ENCODE peak calls at places on chromosomes 4 and X, in nine cellular contexts. P is BE2C, E is left ventricle myocardium inferior, U is endodermal cell, B is heart right ventricle, Z is tibial artery, A is RWPE2, F is mesenchymal stem cell, N is ovary. Y is an unnamed sample.

GRCh38 chr4:139208404-139208945 is 31.5 kb upstream of the ELF2 start:
- DNase-seq in F (peak; percentile 90), N (no peak), P (no peak), A (no peak), E (no peak), U (no peak), B (no peak), Z (peak; percentile 59), Y (peak; percentile 66)

GRCh38 chrX:10892605-10893225 is 218.4 kb upstream of the HCCS start:
- DNase-seq in B (no peak), E (no peak), F (no peak), P (no peak), U (no peak), Z (no peak), N (no peak), A (no peak), Y (no peak)

GRCh38 chr4:10571896-10572295 is 112.7 kb downstream of the CLNK start:
- DNase-seq in B (no peak), Z (no peak), N (no peak), U (no peak), A (no peak), F (no peak), P (no peak), E (no peak), Y (no peak)

GRCh38 chr4:145703850-145704528 is 24.0 kb downstream of the C4orf51 start:
- DNase-seq in E (no peak), N (no peak), A (no peak), B (no peak), P (no peak), U (no peak), F (no peak), Z (no peak), Y (no peak)

GRCh38 chrX:151825927-151826471 is 86.7 kb upstream of the MAGEA4 start:
- DNase-seq in F (peak; percentile 3), U (no peak), B (no peak), P (no peak), Z (peak; percentile 20), E (no peak), A (peak; percentile 62), N (no peak), Y (peak; percentile 22)

GRCh38 chrX:107542500-107542899 is 85.8 kb upstream of the PRPS1 start:
- DNase-seq in F (peak; percentile 30), A (no peak), E (no peak), P (peak; percentile 6), N (no peak), B (no peak), U (peak; percentile 85), Z (no peak), Y (no peak)

GRCh38 chr4:168831919-168832745 is 177.9 kb downstream of the CBR4 start:
- DNase-seq in U (peak; percentile 91), N (peak; percentile 90), P (peak; percentile 78), A (peak; percentile 88), F (peak; percentile 87), E (peak; percentile 85), B (peak; percentile 80), Z (peak; percentile 90), Y (peak; percentile 93)

GRCh38 chr4:3442959-3443749 is 1.4 kb downstream of the HGFAC start:
- DNase-seq in E (no peak), F (peak; percentile 32), A (no peak), B (peak; percentile 54), U (peak; percentile 90), Z (no peak), N (peak; percentile 54), P (peak; percentile 74), Y (peak; percentile 42)

GRCh38 chrX:32530802-32531403 is 680.4 kb downstream of the DMD start:
- DNase-seq in B (no peak), P (peak; percentile 4), Z (no peak), A (no peak), U (peak; percentile 51), N (peak; percentile 18), E (no peak), F (peak; percentile 35), Y (peak; percentile 19)

GRCh38 chr4:127622923-127623754 is 9.6 kb upstream of the INTU start:
- DNase-seq in P (peak; percentile 73), U (peak; percentile 94), B (peak; percentile 34), E (peak; percentile 25), A (peak; percentile 66), N (peak; percentile 29), F (no peak), Z (peak; percentile 30), Y (no peak)

GRCh38 chr4:94758141-94758699 is 465 bp downstream of the BMPR1B start:
- DNase-seq in P (peak; percentile 86), A (peak; percentile 59), U (peak; percentile 89), Z (peak; percentile 46), E (no peak), B (peak; percentile 27), F (peak; percentile 26), N (peak; percentile 70), Y (peak; percentile 37)

GRCh38 chrX:106619797-106620196 is 8.0 kb downstream of the RADX start:
- DNase-seq in A (no peak), N (no peak), E (no peak), U (no peak), P (no peak), Z (no peak), F (peak; percentile 2), B (no peak), Y (no peak)

GRCh38 chrX:138754861-138755260 is 43.3 kb upstream of the FGF13 start:
- DNase-seq in B (no peak), P (no peak), N (no peak), F (no peak), U (no peak), Z (no peak), E (no peak), A (no peak), Y (no peak)

GRCh38 chr4:57270350-57270749 is 160.2 kb upstream of the IGFBP7 start:
- DNase-seq in P (no peak), N (no peak), F (no peak), U (no peak), Z (no peak), A (no peak), B (peak; percentile 51), E (peak; percentile 72), Y (no peak)

GRCh38 chr4:116639070-116639577 is 446.3 kb downstream of the TRAM1L1 start:
- DNase-seq in E (no peak), B (no peak), A (no peak), Z (no peak), U (no peak), F (no peak), P (peak; percentile 27), N (no peak), Y (no peak)

GRCh38 chr4:189090174-189090814 is 850.4 kb upstream of the FRG1 start:
- DNase-seq in P (peak; percentile 24), B (no peak), Z (no peak), E (no peak), N (no peak), U (peak; percentile 66), A (no peak), F (peak; percentile 61), Y (no peak)

GRCh38 chrX:56281789-56282188 is 49.6 kb downstream of the KLF8 start:
- DNase-seq in P (no peak), A (no peak), E (no peak), N (no peak), B (no peak), F (peak; percentile 8), Z (no peak), U (no peak), Y (no peak)

GRCh38 chr4:71814433-71814832 is 30.6 kb upstream of the GC start:
- DNase-seq in N (no peak), E (no peak), F (no peak), A (no peak), P (no peak), Z (no peak), B (no peak), U (peak; percentile 81), Y (no peak)

GRCh38 chr4:182576609-182577289 is 333.5 kb downstream of the TENM3 start:
- DNase-seq in Z (no peak), E (no peak), U (peak; percentile 72), N (no peak), A (no peak), P (peak; percentile 29), F (no peak), B (no peak), Y (no peak)

GRCh38 chr4:22625301-22625700 is 67.4 kb upstream of the GBA3 start:
- DNase-seq in E (no peak), U (peak; percentile 72), F (peak; percentile 10), B (no peak), A (no peak), P (no peak), N (no peak), Z (no peak), Y (no peak)

GRCh38 chr4:54063737-54064316 is 578 bp downstream of the CHIC2 start:
- DNase-seq in B (no peak), A (no peak), U (peak; percentile 72), P (peak; percentile 39), F (peak; percentile 54), N (peak; percentile 43), Z (peak; percentile 41), E (peak; percentile 29), Y (peak; percentile 29)

GRCh38 chr4:122772311-122772710 is 39.8 kb downstream of the BBS12 start:
- DNase-seq in U (no peak), A (no peak), B (no peak), N (no peak), E (no peak), Z (no peak), P (no peak), F (no peak), Y (no peak)

GRCh38 chrX:18424482-18425198 is 768 bp upstream of the CDKL5 start:
- DNase-seq in N (peak; percentile 19), U (no peak), Z (no peak), B (no peak), E (no peak), F (peak; percentile 63), A (no peak), P (peak; percentile 63), Y (no peak)
- H3K4me3 ChIP-seq in N (peak overlapping the region; percentile 58), U (peak overlapping the region; percentile 90), Z (peak overlapping the region; percentile 93), B (peak overlapping the region; percentile 78), E (peak overlapping the region; percentile 85), F (peak overlapping the region; percentile 67), A (peak overlapping the region; percentile 80), P (peak overlapping the region; percentile 72), Y (peak overlapping the region; percentile 68)

DNA sequence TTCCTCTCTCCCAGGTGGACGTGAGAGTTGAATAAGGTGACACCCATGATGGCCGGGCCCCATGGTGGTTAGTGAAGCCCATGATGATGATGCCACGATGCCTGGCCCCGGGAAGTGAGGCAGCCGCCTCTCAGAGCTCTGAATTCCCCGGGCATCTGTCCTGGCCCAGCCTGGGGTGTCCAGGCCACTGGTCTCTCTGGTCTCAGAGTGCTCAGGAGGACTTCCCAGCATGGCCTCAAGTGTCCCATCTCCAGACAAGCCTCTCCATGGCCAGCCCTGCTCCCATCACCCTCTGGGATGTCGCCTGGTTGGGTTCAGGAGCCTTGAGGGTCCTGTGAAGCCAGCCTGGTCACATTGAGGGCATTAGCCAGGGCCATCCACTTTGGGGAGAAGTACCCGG is 24.7 kb upstream of the PSAPL1 start:
- DNase-seq in U (no peak), N (no peak), A (no peak), F (no peak), Z (no peak), B (no peak), E (no peak), P (no peak), Y (no peak)
- H3K4me3 ChIP-seq in U (no peak overlapping the region), N (no peak overlapping the region), A (no peak overlapping the region), F (no peak overlapping the region), Z (no peak overlapping the region), B (no peak overlapping the region), E (no peak overlapping the region), P (no peak overlapping the region), Y (no peak overlapping the region)

GRCh38 chr4:151322565-151322964 is 2.8 kb downstream of the SH3D19 start:
- DNase-seq in F (no peak), N (no peak), A (no peak), U (no peak), B (no peak), Z (no peak), E (no peak), P (no peak), Y (no peak)
- H3K4me3 ChIP-seq in F (no peak overlapping the region), N (peak overlapping the region; percentile 80), A (no peak overlapping the region), U (peak overlapping the region; percentile 90), B (no peak overlapping the region), Z (peak overlapping the region; percentile 98), E (peak overlapping the region; percentile 77), P (no peak overlapping the region), Y (no peak overlapping the region)

GRCh38 chr4:42397256-42397634 is at the start of gene SHISA3:
- DNase-seq in F (peak; percentile 37), N (no peak), B (peak; percentile 37), E (peak; percentile 56), P (peak; percentile 60), A (no peak), Z (peak; percentile 33), U (peak; percentile 86), Y (no peak)
- H3K4me3 ChIP-seq in F (peak within 1 kb of the TSS; percentile 83), N (peak within 1 kb of the TSS; percentile 18), B (peak within 1 kb of the TSS; percentile 57), E (peak within 1 kb of the TSS; percentile 80), P (peak within 1 kb of the TSS; percentile 78), A (peak within 1 kb of the TSS; percentile 18), Z (peak within 1 kb of the TSS; percentile 54), U (peak within 1 kb of the TSS; percentile 92), Y (peak within 1 kb of the TSS; percentile 21)